ENCODE peak calls at places on chromosomes 13 and 19, in eight cellular contexts. W, D, X, K, T, U, Z and Q are unnamed samples.
A peak's percentile ranks its signal among the peaks of the same experiment; 100 is the strongest.

GRCh38 chr13:91270031-91270430 is 77.5 kb upstream of the MIR17HG start:
- DNase-seq in W (no peak), D (no peak), X (no peak), K (peak; percentile 26), T (no peak), U (no peak), Z (no peak), Q (peak; percentile 46)

GRCh38 chr13:79749985-79750551 is 269.1 kb downstream of the NDFIP2 start:
- DNase-seq in W (peak; percentile 7), D (peak; percentile 99), X (no peak), K (peak; percentile 100), T (no peak), U (peak; percentile 55), Z (peak; percentile 68), Q (peak; percentile 99)

GRCh38 chr19:18523841-18524240 is 2.0 kb upstream of the ELL start:
- DNase-seq in W (no peak), D (no peak), X (no peak), K (no peak), T (no peak), U (no peak), Z (no peak), Q (no peak)

GRCh38 chr19:54133957-54134590 is 3.5 kb upstream of the CNOT3 start:
- DNase-seq in W (no peak), D (no peak), X (no peak), K (no peak), T (no peak), U (no peak), Z (no peak), Q (no peak)

GRCh38 chr13:85798999-85799646 is at the start of gene SLITRK6:
- DNase-seq in W (peak; percentile 17), D (peak; percentile 8), X (no peak), K (peak; percentile 85), T (no peak), U (no peak), Z (no peak), Q (peak; percentile 70)

GRCh38 chr13:113178070-113178895 is 19.8 kb downstream of the PROZ start:
- DNase-seq in W (no peak), D (peak; percentile 62), X (no peak), K (peak; percentile 97), T (no peak), U (no peak), Z (no peak), Q (peak; percentile 89)

GRCh38 chr19:31992750-31993149 is 352.7 kb upstream of the ZNF507 start:
- DNase-seq in W (no peak), D (no peak), X (no peak), K (no peak), T (no peak), U (no peak), Z (no peak), Q (no peak)

GRCh38 chr19:38277549-38277948 is 13.2 kb downstream of the SPINT2 start:
- DNase-seq in W (no peak), D (no peak), X (no peak), K (peak; percentile 47), T (no peak), U (no peak), Z (no peak), Q (peak; percentile 60)

GRCh38 chr13:113860579-113861432 is 3.1 kb downstream of the GAS6 start:
- DNase-seq in W (peak; percentile 86), D (peak; percentile 39), X (peak; percentile 58), K (peak; percentile 39), T (peak; percentile 82), U (no peak), Z (peak; percentile 56), Q (peak; percentile 51)

GRCh38 chr13:40406405-40407138 is 259.9 kb downstream of the FOXO1 start:
- DNase-seq in W (no peak), D (peak; percentile 63), X (no peak), K (peak; percentile 91), T (no peak), U (no peak), Z (no peak), Q (peak; percentile 93)

GRCh38 chr13:50529154-50529882 is 314.2 kb downstream of the DLEU7 start:
- DNase-seq in W (peak; percentile 91), D (peak; percentile 95), X (peak; percentile 92), K (peak; percentile 97), T (peak; percentile 87), U (peak; percentile 89), Z (peak; percentile 88), Q (peak; percentile 93)

GRCh38 chr13:53007872-53008271 is 20.7 kb upstream of the OLFM4 start:
- DNase-seq in W (no peak), D (no peak), X (no peak), K (no peak), T (no peak), U (peak; percentile 19), Z (no peak), Q (no peak)

GRCh38 chr19:58053480-58054156 is 5.5 kb upstream of the ZNF135 start:
- DNase-seq in W (no peak), D (no peak), X (no peak), K (no peak), T (no peak), U (no peak), Z (no peak), Q (no peak)

GRCh38 chr19:49056101-49056901 is 1.2 kb downstream of the CGB7 start:
- DNase-seq in W (peak; percentile 74), D (peak; percentile 33), X (peak; percentile 71), K (peak; percentile 37), T (peak; percentile 60), U (peak; percentile 55), Z (peak; percentile 54), Q (peak; percentile 31)

GRCh38 chr13:30143671-30144400 is 163.5 kb downstream of the KATNAL1 start:
- DNase-seq in W (no peak), D (peak; percentile 74), X (no peak), K (peak; percentile 84), T (no peak), U (no peak), Z (no peak), Q (peak; percentile 59)

GRCh38 chr13:84470528-84470927 is 588.3 kb upstream of the SLITRK1 start:
- DNase-seq in W (no peak), D (no peak), X (no peak), K (no peak), T (no peak), U (no peak), Z (no peak), Q (no peak)

GRCh38 chr19:20250627-20251026 is 83.6 kb downstream of the ZNF486 start:
- DNase-seq in W (no peak), D (no peak), X (no peak), K (no peak), T (no peak), U (no peak), Z (no peak), Q (no peak)

GRCh38 chr19:1279782-1280341 is 4.5 kb downstream of the FAM174C start:
- DNase-seq in W (peak; percentile 92), D (peak; percentile 83), X (peak; percentile 91), K (peak; percentile 87), T (peak; percentile 87), U (peak; percentile 81), Z (peak; percentile 82), Q (peak; percentile 87)

GRCh38 chr19:16290692-16291091 is 33.9 kb upstream of the KLF2 start:
- DNase-seq in W (no peak), D (no peak), X (no peak), K (no peak), T (no peak), U (no peak), Z (no peak), Q (peak; percentile 22)

GRCh38 chr13:67120872-67121531 is 109.1 kb downstream of the PCDH9 start:
- DNase-seq in W (no peak), D (peak; percentile 16), X (no peak), K (peak; percentile 50), T (no peak), U (no peak), Z (no peak), Q (peak; percentile 30)
- TF ChIP-seq CTCF in W (no peak), D (no peak), X (no peak), K (no peak), T (no peak), U (no peak), Z (no peak), Q (no peak)

DNA sequence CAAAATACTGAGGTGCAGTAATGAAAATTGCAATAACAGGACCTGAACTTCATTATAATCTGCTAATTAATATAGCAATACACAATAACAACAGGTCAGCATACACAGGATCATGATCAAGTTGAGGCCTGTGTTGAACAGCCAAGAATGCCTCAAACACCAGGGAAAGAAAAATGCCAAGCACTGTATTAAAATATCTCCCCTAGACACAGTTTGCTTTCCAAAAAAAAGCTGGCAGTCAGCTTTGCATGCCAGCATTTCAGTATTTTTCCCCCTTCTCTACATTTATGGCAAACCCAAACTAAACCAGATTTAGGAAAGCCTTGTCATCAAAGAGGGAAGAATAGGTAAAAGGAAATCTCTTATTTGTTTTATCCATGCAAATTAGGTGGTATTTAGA is 226.9 kb downstream of the LHFPL6 start:
- DNase-seq in W (no peak), D (no peak), X (no peak), K (no peak), T (no peak), U (no peak), Z (no peak), Q (no peak)
- H3K4me3 ChIP-seq in W (no peak overlapping the region), D (no peak overlapping the region), X (no peak overlapping the region), K (no peak overlapping the region), T (no peak overlapping the region), U (no peak overlapping the region), Z (no peak overlapping the region), Q (no peak overlapping the region)

DNA sequence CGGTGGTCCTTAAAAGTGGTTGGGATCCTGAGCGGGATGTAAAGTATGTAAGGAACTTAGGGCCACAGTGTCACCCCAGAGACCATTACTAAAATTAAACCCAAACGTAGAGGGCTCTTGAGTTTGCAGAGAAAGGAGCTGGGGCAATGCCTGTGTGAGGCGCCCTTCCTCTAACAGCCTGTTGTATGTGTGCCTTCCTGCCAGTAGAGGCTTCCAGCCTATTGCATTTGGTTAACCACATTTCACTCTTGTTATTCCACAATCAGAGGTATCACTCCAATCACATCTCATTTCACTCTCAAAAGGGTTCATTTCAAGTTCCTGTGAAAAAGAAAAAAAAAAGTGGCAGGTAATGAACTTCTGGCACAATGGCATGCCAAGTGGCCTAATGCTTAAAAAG is 29.4 kb downstream of the DIAPH3 start:
- DNase-seq in W (no peak), D (peak; percentile 49), X (no peak), K (peak; percentile 42), T (no peak), U (no peak), Z (no peak), Q (peak; percentile 37)
- TF ChIP-seq CTCF in W (no peak), D (peak; percentile 57), X (no peak), K (peak; percentile 46), T (no peak), U (no peak), Z (no peak), Q (peak; percentile 36)

GRCh38 chr13:51841732-51842131 is 3.2 kb downstream of the TMEM272 start:
- DNase-seq in W (no peak), D (no peak), X (no peak), K (no peak), T (no peak), U (no peak), Z (no peak), Q (no peak)

GRCh38 chr13:51844862-51845573 is at the start of gene TMEM272:
- DNase-seq in W (peak; percentile 50), D (peak; percentile 22), X (peak; percentile 75), K (peak; percentile 47), T (peak; percentile 57), U (peak; percentile 42), Z (peak; percentile 62), Q (peak; percentile 45)

GRCh38 chr13:51845574-51846318 is 769 bp upstream of the TMEM272 start:
- DNase-seq in W (no peak), D (no peak), X (no peak), K (no peak), T (no peak), U (no peak), Z (no peak), Q (no peak)

GRCh38 chr13:51840917-51841316 is 4.1 kb downstream of the TMEM272 start:
- DNase-seq in W (no peak), D (no peak), X (no peak), K (no peak), T (no peak), U (no peak), Z (no peak), Q (no peak)

GRCh38 chr13:51843529-51843928 is 1.4 kb downstream of the TMEM272 start:
- DNase-seq in W (no peak), D (no peak), X (no peak), K (no peak), T (no peak), U (no peak), Z (no peak), Q (no peak)
- H3K4me3 ChIP-seq in W (no peak overlapping the region), D (no peak overlapping the region), X (no peak overlapping the region), K (no peak overlapping the region), T (no peak overlapping the region), U (no peak overlapping the region), Z (no peak overlapping the region), Q (no peak overlapping the region)